ENCODE peak calls at places on chromosomes 5 and 9, in four cellular contexts. V, D, S and K are unnamed samples. For H3K36me3, the result is how much of the 10 kb centered on the place peaks cover.

GRCh38 chr5:131473731-131474130 is 161.3 kb downstream of the RAPGEF6 start:
- DNase-seq in V (no peak), D (no peak), S (no peak), K (no peak)

GRCh38 chr9:130137870-130138653 is 34.1 kb upstream of the NCS1 start:
- DNase-seq in V (peak), D (no peak), S (no peak), K (no peak)

GRCh38 chr9:250039-250438 is 35.4 kb downstream of the DOCK8 start:
- DNase-seq in V (no peak), D (no peak), S (no peak), K (no peak)

GRCh38 chr5:59360130-59360555 is 533.4 kb downstream of the PDE4D start:
- DNase-seq in V (no peak), D (no peak), S (no peak), K (no peak)

GRCh38 chr5:103669615-103670014 is 107.0 kb upstream of the NUDT12 start:
- DNase-seq in V (no peak), D (no peak), S (no peak), K (no peak)

GRCh38 chr5:4082966-4083564 is 487.4 kb downstream of the IRX1 start:
- DNase-seq in V (no peak), D (no peak), S (no peak), K (no peak)

GRCh38 chr5:134004626-134005414 is at the start of gene VDAC1:
- DNase-seq in V (peak), D (peak), S (peak), K (peak)

GRCh38 chr9:130636648-130637020 is 27.8 kb upstream of the PRDM12 start:
- DNase-seq in V (no peak), D (no peak), S (no peak), K (no peak)

GRCh38 chr5:14996997-14997396 is 125.4 kb upstream of the ANKH start:
- DNase-seq in V (no peak), D (no peak), S (no peak), K (no peak)

GRCh38 chr9:124659099-124659659 is 111.9 kb downstream of the NR6A1 start:
- DNase-seq in V (peak), D (peak), S (peak), K (peak)

GRCh38 chr9:120933310-120934044 is 6.9 kb upstream of the TRAF1 start:
- DNase-seq in V (no peak), D (no peak), S (no peak), K (no peak)

GRCh38 chr5:62473209-62473608 is 60.6 kb downstream of the IPO11 start:
- DNase-seq in V (peak), D (no peak), S (no peak), K (peak)

GRCh38 chr5:42995152-42995751 is 44.9 kb downstream of the ANXA2R start:
- DNase-seq in V (no peak), D (no peak), S (no peak), K (peak)

GRCh38 chr9:121192518-121192917 is 9.2 kb downstream of the RAB14 start:
- DNase-seq in V (no peak), D (no peak), S (no peak), K (no peak)

GRCh38 chr5:173796746-173797495 is 91.2 kb upstream of the CPEB4 start:
- DNase-seq in V (no peak), D (no peak), S (no peak), K (no peak)

GRCh38 chr5:4906821-4907220 is 233.3 kb upstream of the ADAMTS16 start:
- DNase-seq in V (no peak), D (no peak), S (no peak), K (no peak)

GRCh38 chr9:120362446-120362845 is 217.5 kb downstream of the CDK5RAP2 start:
- DNase-seq in V (no peak), D (no peak), S (no peak), K (no peak)

GRCh38 chr5:27191786-27192505 is 153.6 kb upstream of the CDH9 start:
- DNase-seq in V (no peak), D (no peak), S (no peak), K (no peak)

GRCh38 chr5:555058-555623 is 30.9 kb upstream of the SLC9A3 start:
- DNase-seq in V (no peak), D (no peak), S (peak), K (no peak)

GRCh38 chr5:79934681-79935080 is 56.4 kb downstream of the MTX3 start:
- DNase-seq in V (no peak), D (no peak), S (no peak), K (no peak)

GRCh38 chr9:107945493-107945892 is 455.9 kb upstream of the KLF4 start:
- DNase-seq in V (no peak), D (no peak), S (no peak), K (no peak)

GRCh38 chr9:69785757-69786156 is 25.9 kb upstream of the PTAR1 start:
- DNase-seq in V (peak), D (no peak), S (no peak), K (peak)

GRCh38 chr5:167303582-167303981 is 987.9 kb upstream of the WWC1 start:
- DNase-seq in V (no peak), D (no peak), S (no peak), K (no peak)

GRCh38 chr5:104062495-104063377 is 500.1 kb upstream of the NUDT12 start:
- DNase-seq in V (no peak), D (no peak), S (no peak), K (no peak)

GRCh38 chr9:5510360-5510931 is at the start of gene PDCD1LG2:
- DNase-seq in V (peak), D (no peak), S (no peak), K (no peak)

GRCh38 chr5:74442466-74442865 is 198.1 kb downstream of the ENC1 start:
- DNase-seq in V (no peak), D (no peak), S (no peak), K (no peak)

GRCh38 chr9:96150324-96151023 is 151.5 kb downstream of the HSD17B3 start:
- DNase-seq in V (no peak), D (peak), S (no peak), K (no peak)

DNA sequence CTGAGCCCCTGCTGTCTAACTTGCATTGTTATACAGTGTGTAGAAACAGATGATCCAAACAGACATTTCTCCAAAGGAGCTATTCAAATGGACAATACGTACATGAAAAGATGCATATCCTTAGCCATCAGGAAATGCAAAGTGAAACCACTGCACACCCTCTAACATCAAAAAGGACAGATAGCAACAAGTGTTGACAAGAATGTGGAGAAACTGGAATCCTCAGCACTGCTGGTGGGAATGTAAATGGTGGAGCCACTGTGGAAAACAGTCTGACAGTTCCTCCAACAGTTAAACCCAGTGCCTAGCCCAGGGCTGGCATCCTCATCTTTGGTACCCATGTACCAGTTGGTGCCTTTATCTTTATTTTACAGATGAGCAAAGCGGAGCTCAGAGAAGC is 8.5 kb downstream of the ORM2 start:
- DNase-seq in V (no peak), D (no peak), S (no peak), K (no peak)
- H3K36me3 ChIP-seq in V (under half), D (half or more), S (half or more), K (under half)

GRCh38 chr5:16568875-16569580 is 47.8 kb downstream of the RETREG1 start:
- DNase-seq in V (no peak), D (no peak), S (no peak), K (peak)

GRCh38 chr5:16567365-16567764 is 49.4 kb downstream of the RETREG1 start:
- DNase-seq in V (no peak), D (no peak), S (no peak), K (no peak)

GRCh38 chr5:16565118-16565517 is 51.7 kb downstream of the RETREG1 start:
- DNase-seq in V (no peak), D (no peak), S (no peak), K (no peak)

GRCh38 chr5:16561660-16562059 is 55.1 kb downstream of the RETREG1 start:
- DNase-seq in V (no peak), D (no peak), S (no peak), K (no peak)

DNA sequence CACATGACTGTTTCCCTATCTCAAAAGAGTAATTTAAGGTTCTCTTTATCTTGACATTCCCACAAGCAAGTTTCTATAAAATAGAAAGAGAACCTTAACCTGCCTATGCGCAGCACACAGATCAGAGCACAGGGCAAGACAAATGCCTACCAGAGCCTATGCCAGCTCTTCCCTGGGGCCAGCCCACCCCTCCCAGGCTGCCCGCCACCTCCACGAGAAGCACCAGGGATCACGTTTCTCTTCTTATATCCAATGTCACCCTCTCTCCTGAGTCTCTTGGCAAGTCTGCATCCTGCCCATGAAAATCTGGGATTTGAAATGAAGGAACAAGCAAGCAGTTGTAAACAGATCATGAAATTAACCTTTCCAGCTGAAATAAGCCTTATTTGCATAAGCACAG is 52.3 kb downstream of the RETREG1 start:
- DNase-seq in V (no peak), D (no peak), S (no peak), K (no peak)
- H3K27ac ChIP-seq in V (no peak), D (no peak), S (no peak), K (no peak)

GRCh38 chr5:141512390-141513020 is 23.6 kb downstream of the PCDHGC5 start:
- DNase-seq in V (peak), D (peak), S (peak), K (peak)
- H3K4me3 ChIP-seq in V (peak), D (peak), S (peak), K (peak)

DNA sequence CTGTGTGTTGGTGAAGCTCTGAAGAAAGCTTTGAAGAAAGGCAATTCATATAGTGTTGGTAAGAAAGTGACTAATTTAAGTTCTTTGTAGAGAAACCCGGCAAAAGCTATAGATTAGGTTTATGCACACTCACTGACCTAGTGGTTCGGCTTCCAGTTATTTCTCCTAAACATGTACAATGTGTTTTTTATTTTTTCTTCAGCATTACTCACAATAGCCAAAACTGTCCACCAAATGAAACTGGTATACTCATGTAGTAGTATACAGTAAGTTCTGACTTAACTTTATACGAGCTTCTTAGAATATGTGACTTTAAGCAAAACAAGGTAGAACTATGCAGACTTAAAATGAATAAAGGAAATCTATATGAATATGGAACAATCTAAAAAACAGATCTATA is 44.8 kb downstream of the PJA2 start:
- DNase-seq in V (no peak), D (no peak), S (no peak), K (no peak)
- H3K36me3 ChIP-seq in V (under half), D (under half), S (half or more), K (under half)

GRCh38 chr5:132764671-132765070 is 12.4 kb downstream of the SEPTIN8 start:
- DNase-seq in V (no peak), D (no peak), S (peak), K (no peak)
- H3K27ac ChIP-seq in V (no peak), D (no peak), S (no peak), K (no peak)